ENCODE peak calls at places on chromosome 17, in seven cellular contexts. W is ELF-1, H is nucleus accumbens, I is HFFc6, C is left colon, V is AG08396, K is GM03348. T is an unnamed sample.

GRCh38 chr17:50420419-50421112 is 5.5 kb upstream of the ACSF2 start:
- DNase-seq in W (no peak), H (no peak), I (no peak), C (no peak), V (no peak), K (peak), T (no peak)

GRCh38 chr17:59406808-59407381 is 75.4 kb downstream of the YPEL2 start:
- DNase-seq in W (peak), H (no peak), I (peak), C (no peak), V (peak), K (no peak), T (peak)

GRCh38 chr17:35160354-35161201 is 13.0 kb downstream of the UNC45B start:
- DNase-seq in W (no peak), H (no peak), I (no peak), C (no peak), V (no peak), K (no peak), T (no peak)

GRCh38 chr17:68035131-68035522 is 408 bp upstream of the KPNA2 start:
- DNase-seq in W (no peak), H (peak), I (no peak), C (peak), V (no peak), K (no peak), T (peak)

GRCh38 chr17:43517161-43517560 is 29.0 kb downstream of the ETV4 start:
- DNase-seq in W (no peak), H (no peak), I (no peak), C (no peak), V (no peak), K (no peak), T (no peak)

GRCh38 chr17:75558666-75559530 is 28.7 kb upstream of the MYO15B start:
- DNase-seq in W (no peak), H (no peak), I (no peak), C (no peak), V (no peak), K (no peak), T (no peak)

GRCh38 chr17:48575066-48575582 is 3.0 kb downstream of the HOXB4 start:
- DNase-seq in W (no peak), H (no peak), I (no peak), C (no peak), V (no peak), K (no peak), T (no peak)

GRCh38 chr17:82105417-82105881 is 7.4 kb upstream of the FASN start:
- DNase-seq in W (no peak), H (no peak), I (no peak), C (no peak), V (no peak), K (no peak), T (no peak)

GRCh38 chr17:45355087-45355486 is 38.3 kb upstream of the MAP3K14 start:
- DNase-seq in W (peak), H (no peak), I (no peak), C (no peak), V (no peak), K (no peak), T (no peak)

GRCh38 chr17:7043195-7043543 is 723 bp downstream of the SLC16A11 start:
- DNase-seq in W (no peak), H (no peak), I (no peak), C (no peak), V (no peak), K (no peak), T (no peak)

GRCh38 chr17:55770220-55770870 is 19.5 kb downstream of the PCTP start:
- DNase-seq in W (peak), H (no peak), I (peak), C (no peak), V (peak), K (peak), T (no peak)

GRCh38 chr17:4938069-4938491 is 1.8 kb downstream of the SLC25A11 start:
- DNase-seq in W (no peak), H (no peak), I (no peak), C (no peak), V (no peak), K (no peak), T (no peak)

GRCh38 chr17:37476431-37477130 is 13.1 kb upstream of the DUSP14 start:
- DNase-seq in W (peak), H (no peak), I (peak), C (no peak), V (no peak), K (peak), T (no peak)

GRCh38 chr17:77184474-77184873 is 43.7 kb downstream of the SEC14L1 start:
- DNase-seq in W (no peak), H (no peak), I (no peak), C (no peak), V (peak), K (peak), T (no peak)

GRCh38 chr17:58010067-58010799 is 3.2 kb upstream of the SRSF1 start:
- DNase-seq in W (no peak), H (no peak), I (no peak), C (no peak), V (no peak), K (no peak), T (peak)

GRCh38 chr17:79073706-79074088 is 927 bp upstream of the ENGASE start:
- DNase-seq in W (no peak), H (no peak), I (no peak), C (peak), V (no peak), K (no peak), T (no peak)

GRCh38 chr17:17385502-17385901 is 82.3 kb downstream of the NT5M start:
- DNase-seq in W (no peak), H (no peak), I (no peak), C (no peak), V (no peak), K (no peak), T (no peak)

GRCh38 chr17:73494096-73494954 is 149.9 kb downstream of the SDK2 start:
- DNase-seq in W (no peak), H (no peak), I (no peak), C (no peak), V (no peak), K (no peak), T (no peak)

GRCh38 chr17:4230142-4230541 is 33.6 kb downstream of the ANKFY1 start:
- DNase-seq in W (peak), H (no peak), I (peak), C (no peak), V (peak), K (peak), T (no peak)

GRCh38 chr17:77319211-77320031 is 178.7 kb downstream of the SEC14L1 start:
- DNase-seq in W (peak), H (no peak), I (peak), C (peak), V (peak), K (peak), T (no peak)

GRCh38 chr17:51091635-51092034 is 29.0 kb downstream of the SPAG9 start:
- DNase-seq in W (no peak), H (no peak), I (no peak), C (no peak), V (no peak), K (no peak), T (no peak)

GRCh38 chr17:45270828-45271418 is 9.0 kb upstream of the SPATA32 start:
- DNase-seq in W (peak), H (no peak), I (no peak), C (no peak), V (no peak), K (no peak), T (no peak)

GRCh38 chr17:45908460-45908859 is 14.1 kb downstream of the MAPT start:
- DNase-seq in W (no peak), H (no peak), I (no peak), C (no peak), V (no peak), K (no peak), T (no peak)

GRCh38 chr17:48127371-48128051 is 19.9 kb downstream of the SNX11 start:
- DNase-seq in W (no peak), H (no peak), I (peak), C (no peak), V (peak), K (peak), T (no peak)

GRCh38 chr17:3535253-3535995 is 22.2 kb downstream of the TRPV3 start:
- DNase-seq in W (peak), H (peak), I (no peak), C (peak), V (peak), K (peak), T (peak)

GRCh38 chr17:30095507-30096244 is 20.9 kb upstream of the NSRP1 start:
- DNase-seq in W (peak), H (no peak), I (peak), C (no peak), V (peak), K (peak), T (no peak)

GRCh38 chr17:79803421-79803996 is 6.6 kb upstream of the CBX8 start:
- DNase-seq in W (no peak), H (no peak), I (no peak), C (no peak), V (no peak), K (no peak), T (no peak)

GRCh38 chr17:81868674-81869220 is 2.4 kb downstream of the ARHGDIA start:
- DNase-seq in W (peak), H (no peak), I (peak), C (peak), V (peak), K (peak), T (no peak)

GRCh38 chr17:14715531-14715930 is 414.6 kb downstream of the HS3ST3B1 start:
- DNase-seq in W (no peak), H (no peak), I (no peak), C (no peak), V (no peak), K (no peak), T (no peak)

GRCh38 chr17:44971776-44972483 is 3.8 kb upstream of the C1QL1 start:
- DNase-seq in W (peak), H (no peak), I (peak), C (no peak), V (peak), K (peak), T (no peak)

GRCh38 chr17:45146616-45147101 is 1.6 kb upstream of the HEXIM1 start:
- DNase-seq in W (no peak), H (no peak), I (peak), C (no peak), V (no peak), K (no peak), T (no peak)

GRCh38 chr17:60640503-60640902 is 37.1 kb upstream of the BCAS3 start:
- DNase-seq in W (no peak), H (no peak), I (peak), C (no peak), V (no peak), K (peak), T (no peak)

GRCh38 chr17:14845562-14846335 is 419.4 kb downstream of the PMP22 start:
- DNase-seq in W (no peak), H (no peak), I (no peak), C (no peak), V (no peak), K (peak), T (no peak)

GRCh38 chr17:79612468-79613194 is 1.8 kb upstream of the RBFOX3 start:
- DNase-seq in W (peak), H (no peak), I (no peak), C (peak), V (peak), K (peak), T (peak)

GRCh38 chr17:38959508-38959907 is 7.7 kb downstream of the FBXO47 start:
- DNase-seq in W (no peak), H (no peak), I (no peak), C (no peak), V (no peak), K (no peak), T (no peak)

GRCh38 chr17:74760404-74761105 is 12.1 kb downstream of the NHERF1 start:
- DNase-seq in W (peak), H (peak), I (no peak), C (no peak), V (no peak), K (no peak), T (peak)

GRCh38 chr17:72419866-72420774 is 299.3 kb downstream of the SOX9 start:
- DNase-seq in W (no peak), H (no peak), I (no peak), C (peak), V (no peak), K (no peak), T (no peak)

T was measured in posterior cingulate gyrus.